ENCODE peak calls at places on chromosomes 3 and 15, in six cellular contexts. X is uterus, N is breast epithelium, Q is suprapubic skin, V is IMR-90, H is heart left ventricle. Z is an unnamed sample.

GRCh38 chr3:132623646-132624045 is 26.6 kb downstream of the ACKR4 start:
- DNase-seq in Q (no peak), N (no peak), V (no peak), X (no peak), H (no peak), Z (no peak)

GRCh38 chr3:159852821-159853505 is 135.7 kb upstream of the IL12A start:
- DNase-seq in N (no peak), V (peak; percentile 56), Q (no peak), X (peak; percentile 55), H (peak; percentile 81), Z (peak; percentile 25)

GRCh38 chr3:187777331-187778046 is 32.2 kb upstream of the BCL6 start:
- DNase-seq in V (peak; percentile 27), X (no peak), Q (no peak), H (no peak), N (no peak), Z (no peak)

GRCh38 chr15:78092111-78093041 is at the start of gene SH2D7:
- DNase-seq in H (no peak), Q (no peak), N (no peak), V (no peak), X (peak; percentile 12), Z (no peak)

GRCh38 chr3:127739347-127740135 is 66.8 kb downstream of the ABTB1 start:
- DNase-seq in H (no peak), N (peak; percentile 30), Q (no peak), X (no peak), V (peak; percentile 36), Z (no peak)

GRCh38 chr15:85026304-85027032 is 44.8 kb downstream of the PDE8A start:
- DNase-seq in Q (no peak), X (no peak), N (no peak), V (no peak), H (peak; percentile 62), Z (no peak)

GRCh38 chr3:72665701-72666443 is 182.4 kb downstream of the SHQ1 start:
- DNase-seq in N (peak; percentile 65), X (no peak), V (no peak), H (peak; percentile 26), Q (no peak), Z (peak; percentile 29)

GRCh38 chr3:130671545-130671944 is 75.1 kb downstream of the PIK3R4 start:
- DNase-seq in V (peak; percentile 16), N (no peak), X (no peak), H (no peak), Q (no peak), Z (no peak)

GRCh38 chr3:4396599-4396998 is 70.5 kb downstream of the SUMF1 start:
- DNase-seq in N (no peak), H (no peak), V (no peak), Q (no peak), X (no peak), Z (no peak)

GRCh38 chr15:65906396-65906795 is 37.1 kb downstream of the RAB11A start:
- DNase-seq in H (no peak), V (no peak), Q (no peak), X (no peak), N (no peak), Z (no peak)

GRCh38 chr3:28726840-28727239 is 378.2 kb upstream of the AZI2 start:
- DNase-seq in V (no peak), X (no peak), N (no peak), Q (no peak), H (peak; percentile 34), Z (peak; percentile 20)

GRCh38 chr3:152026033-152026556 is 152.7 kb downstream of the SUCNR1 start:
- DNase-seq in Q (no peak), N (no peak), H (no peak), X (no peak), V (peak; percentile 89), Z (no peak)

GRCh38 chr3:127820871-127821853 is 1.2 kb downstream of the MGLL start:
- DNase-seq in V (peak; percentile 56), N (no peak), H (peak; percentile 38), Q (no peak), X (no peak), Z (no peak)

GRCh38 chr15:32991544-32992192 is 202.8 kb downstream of the FMN1 start:
- DNase-seq in Q (no peak), V (no peak), H (no peak), X (peak; percentile 28), N (no peak), Z (no peak)

GRCh38 chr3:55485208-55485791 is 1.8 kb downstream of the WNT5A start:
- DNase-seq in X (peak; percentile 78), V (peak; percentile 88), H (peak; percentile 75), N (peak; percentile 86), Q (no peak), Z (peak; percentile 48)

GRCh38 chr3:159762981-159763465 is 225.6 kb upstream of the IL12A start:
- DNase-seq in H (peak; percentile 86), V (peak; percentile 94), Q (peak; percentile 82), X (peak; percentile 82), N (no peak), Z (peak; percentile 35)

GRCh38 chr3:103388214-103388613 is 953.4 kb downstream of the ZPLD1 start:
- DNase-seq in X (no peak), Q (no peak), H (no peak), V (peak; percentile 67), N (no peak), Z (no peak)

GRCh38 chr15:58690703-58691102 is 58.8 kb downstream of the ADAM10 start:
- DNase-seq in V (no peak), X (no peak), N (no peak), H (no peak), Q (no peak), Z (no peak)

GRCh38 chr15:84878504-84878903 is 6.0 kb upstream of the SLC28A1 start:
- DNase-seq in Q (no peak), H (peak; percentile 64), X (peak; percentile 63), V (peak; percentile 44), N (peak; percentile 79), Z (peak; percentile 40)

GRCh38 chr3:33911525-33912322 is 113.3 kb downstream of the PDCD6IP start:
- DNase-seq in H (no peak), Q (no peak), N (no peak), X (no peak), V (peak; percentile 65), Z (no peak)

GRCh38 chr3:94159062-94159726 is 96.3 kb downstream of the NSUN3 start:
- DNase-seq in Q (no peak), H (no peak), V (peak; percentile 4), X (no peak), N (no peak), Z (peak; percentile 15)

GRCh38 chr3:4571690-4572334 is 78.7 kb downstream of the ITPR1 start:
- DNase-seq in Q (no peak), X (no peak), H (no peak), V (no peak), N (no peak), Z (no peak)

GRCh38 chr3:65685621-65686020 is 353.1 kb downstream of the MAGI1 start:
- DNase-seq in N (no peak), V (peak; percentile 51), H (no peak), Q (no peak), X (no peak), Z (peak; percentile 8)

GRCh38 chr3:183818706-183819624 is 6.4 kb downstream of the MAP6D1 start:
- DNase-seq in X (no peak), V (no peak), N (no peak), H (no peak), Q (no peak), Z (no peak)

GRCh38 chr15:69976366-69976994 is 121.2 kb downstream of the TLE3 start:
- DNase-seq in V (peak; percentile 41), Q (no peak), X (no peak), H (peak; percentile 31), N (no peak), Z (peak; percentile 42)

GRCh38 chr3:194072097-194072428 is 63.9 kb upstream of the HES1 start:
- DNase-seq in N (no peak), X (no peak), H (no peak), Q (no peak), V (no peak), Z (no peak)

GRCh38 chr15:86797135-86797534 is 717.5 kb downstream of the AGBL1 start:
- DNase-seq in N (no peak), V (no peak), X (no peak), Q (no peak), H (no peak), Z (no peak)

GRCh38 chr3:129398803-129399144 is 29.7 kb downstream of the EFCAB12 start:
- DNase-seq in Q (no peak), H (peak; percentile 23), X (no peak), V (peak; percentile 29), N (no peak), Z (no peak)

GRCh38 chr3:129399145-129399894 is 29.1 kb downstream of the EFCAB12 start:
- DNase-seq in H (peak; percentile 89), X (peak; percentile 91), Q (no peak), N (peak; percentile 66), V (peak; percentile 97), Z (peak; percentile 57)

GRCh38 chr3:129402616-129403015 is 25.8 kb downstream of the EFCAB12 start:
- DNase-seq in N (no peak), H (no peak), V (no peak), Q (no peak), X (no peak), Z (no peak)

GRCh38 chr3:129402210-129402609 is 26.2 kb downstream of the EFCAB12 start:
- DNase-seq in H (no peak), N (no peak), X (no peak), V (no peak), Q (no peak), Z (no peak)

GRCh38 chr3:129399895-129400357 is 28.5 kb downstream of the EFCAB12 start:
- DNase-seq in N (no peak), V (no peak), Q (no peak), H (no peak), X (no peak), Z (no peak)
- TF ChIP-seq POLR2A in N (no peak), V (peak; percentile 44), Q (no peak), H (no peak), X (no peak), Z (no peak)

DNA sequence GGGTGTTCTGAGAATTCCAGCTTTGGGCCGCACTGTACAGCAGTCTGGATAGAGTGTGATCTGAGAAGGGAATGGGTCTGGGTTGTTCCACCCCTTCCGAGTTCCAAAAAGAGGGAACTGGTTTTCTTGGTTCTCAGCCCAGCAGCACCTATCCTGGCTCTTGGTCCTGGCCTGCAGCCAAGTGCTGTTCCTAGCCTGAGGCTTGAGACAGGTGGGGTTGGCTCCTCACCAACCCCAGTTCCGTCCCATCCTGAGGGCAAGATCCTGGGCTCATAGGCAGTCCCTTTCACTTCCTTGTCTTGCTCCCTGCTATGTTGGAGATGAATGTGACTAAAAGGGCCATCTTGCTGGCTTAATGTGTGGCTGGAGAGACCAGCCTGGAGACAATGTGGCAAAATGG is 15.2 kb downstream of the IVD start:
- DNase-seq in X (no peak), V (no peak), Q (no peak), N (peak; percentile 85), H (no peak), Z (no peak)
- H3K27ac ChIP-seq in X (no peak overlapping the region), V (no peak overlapping the region), Q (peak overlapping the region; percentile 39), N (peak overlapping the region; percentile 73), H (peak overlapping the region; percentile 58), Z (no peak overlapping the region)

GRCh38 chr3:149744630-149745029 is 7.7 kb downstream of the COMMD2 start:
- DNase-seq in V (no peak), X (no peak), N (no peak), H (no peak), Q (no peak), Z (no peak)
- TF ChIP-seq CTCF in V (no peak), X (no peak), N (no peak), H (no peak), Q (no peak), Z (no peak)

GRCh38 chr3:50254577-50255250 is 14.2 kb upstream of the SEMA3B start:
- DNase-seq in N (no peak), X (peak; percentile 74), Q (no peak), H (peak; percentile 87), V (no peak), Z (peak; percentile 63)
- TF ChIP-seq POLR2A in N (no peak), X (no peak), Q (no peak), H (no peak), V (no peak), Z (peak; percentile 39)

GRCh38 chr3:12316721-12317351 is 28.0 kb downstream of the PPARG start:
- DNase-seq in X (no peak), H (no peak), V (no peak), N (no peak), Q (no peak), Z (no peak)
- H3K27ac ChIP-seq in X (no peak overlapping the region), H (no peak overlapping the region), V (no peak overlapping the region), N (no peak overlapping the region), Q (no peak overlapping the region), Z (no peak overlapping the region)